ENCODE peak calls at places on chromosome 1, in nine cellular contexts. W is breast epithelium; J is CD8-positive, alpha-beta memory T cell; L is psoas muscle; C is CD4-positive, CD25-positive, alpha-beta regulatory T cell; S is lung; Q is lower lobe of right lung; B is A549; R is prostate gland. E is an unnamed sample.
A peak's percentile ranks its signal among the peaks of the same experiment; 100 is the strongest.

GRCh38 chr1:7641587-7642417 is 129.3 kb upstream of the VAMP3 start:
- DNase-seq in W (no peak), Q (no peak), S (no peak), B (peak; percentile 12), L (no peak), C (no peak), J (no peak), R (no peak), E (no peak)

GRCh38 chr1:30521261-30521865 is 202.0 kb downstream of the MATN1 start:
- DNase-seq in S (no peak), J (no peak), L (no peak), C (no peak), R (no peak), Q (no peak), W (no peak), B (no peak), E (peak; percentile 50)

GRCh38 chr1:156420209-156421061 is 51.4 kb downstream of the RHBG start:
- DNase-seq in L (no peak), Q (no peak), C (peak; percentile 67), S (no peak), R (no peak), J (peak; percentile 39), B (no peak), W (no peak), E (no peak)

GRCh38 chr1:108691128-108691885 is 803 bp upstream of the PRPF38B start:
- DNase-seq in R (peak; percentile 13), Q (no peak), L (no peak), B (no peak), C (no peak), W (no peak), S (no peak), J (no peak), E (no peak)

GRCh38 chr1:209769171-209769904 is 13.5 kb downstream of the TRAF3IP3 start:
- DNase-seq in C (peak; percentile 95), S (peak; percentile 61), W (no peak), Q (peak; percentile 75), L (peak; percentile 76), R (no peak), B (no peak), J (peak; percentile 53), E (peak; percentile 85)

GRCh38 chr1:79825551-79825950 is 819.0 kb upstream of the ADGRL4 start:
- DNase-seq in S (no peak), J (no peak), C (no peak), Q (no peak), W (no peak), L (no peak), R (no peak), B (no peak), E (no peak)

GRCh38 chr1:197915217-197915616 is 2.0 kb upstream of the LHX9 start:
- DNase-seq in L (no peak), C (no peak), R (no peak), J (no peak), W (no peak), B (no peak), S (no peak), Q (no peak), E (no peak)

GRCh38 chr1:183180634-183181056 is 5.4 kb upstream of the LAMC2 start:
- DNase-seq in J (no peak), W (no peak), S (peak; percentile 34), B (peak; percentile 85), C (no peak), Q (no peak), L (peak; percentile 67), R (no peak), E (peak; percentile 76)

GRCh38 chr1:183995322-183996035 is 42.0 kb downstream of the COLGALT2 start:
- DNase-seq in B (no peak), L (peak; percentile 68), R (no peak), S (no peak), J (no peak), Q (peak; percentile 49), C (no peak), W (no peak), E (no peak)

GRCh38 chr1:209319549-209319948 is 264.0 kb upstream of the CAMK1G start:
- DNase-seq in R (no peak), J (no peak), C (no peak), W (no peak), Q (no peak), B (no peak), S (no peak), L (no peak), E (no peak)

GRCh38 chr1:160841079-160841478 is 21.6 kb downstream of the CD244 start:
- DNase-seq in R (no peak), S (no peak), C (no peak), Q (no peak), B (no peak), J (no peak), W (no peak), L (no peak), E (no peak)

GRCh38 chr1:15620155-15620545 is 2.9 kb downstream of the DDI2 start:
- DNase-seq in B (peak; percentile 20), C (peak; percentile 60), Q (no peak), W (no peak), R (no peak), L (no peak), J (no peak), S (no peak), E (no peak)

GRCh38 chr1:33152685-33153432 is 29.0 kb downstream of the TRIM62 start:
- DNase-seq in R (peak; percentile 26), L (peak; percentile 92), S (no peak), J (no peak), B (no peak), C (no peak), Q (no peak), W (no peak), E (peak; percentile 79)

GRCh38 chr1:167276969-167277368 is 56.3 kb downstream of the POU2F1 start:
- DNase-seq in C (no peak), Q (no peak), B (no peak), S (no peak), J (no peak), L (no peak), R (no peak), W (no peak), E (no peak)

GRCh38 chr1:22711071-22711470 is 432 bp downstream of the EPHB2 start:
- DNase-seq in B (no peak), S (no peak), C (no peak), J (no peak), R (no peak), Q (no peak), W (no peak), L (no peak), E (no peak)

GRCh38 chr1:214317300-214317699 is 36.3 kb downstream of the SMYD2 start:
- DNase-seq in S (no peak), L (no peak), R (no peak), C (no peak), W (no peak), J (no peak), B (no peak), Q (no peak), E (no peak)

DNA sequence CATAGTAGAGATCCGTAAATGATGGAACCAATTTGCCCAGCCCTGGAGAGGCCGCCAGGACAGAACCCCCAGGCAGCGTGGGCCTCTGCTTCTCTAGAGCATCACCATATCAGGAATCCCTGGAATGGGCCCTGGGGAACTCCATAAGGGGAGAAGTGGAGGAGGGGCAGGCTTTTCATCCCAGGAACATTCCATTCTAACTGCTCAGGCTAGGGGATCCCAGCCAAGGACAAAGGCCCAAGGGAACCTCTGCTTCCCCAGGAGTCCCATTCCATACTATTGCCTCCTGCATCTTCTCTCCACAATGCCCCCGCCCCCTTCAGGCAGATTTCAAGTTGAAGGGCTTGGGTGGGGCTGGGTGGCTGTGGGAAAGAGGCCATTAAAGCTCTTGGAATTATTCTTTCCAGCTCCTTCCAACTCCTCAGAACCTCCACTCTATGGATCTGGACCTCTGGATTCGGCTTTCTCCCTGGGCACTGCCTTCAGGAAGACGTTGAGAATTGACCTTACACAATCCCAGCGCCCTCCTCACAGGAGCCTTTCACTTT is 6.0 kb downstream of the TRNP1 start:
- DNase-seq in Q (peak; percentile 70), L (peak; percentile 77), S (peak; percentile 85), B (peak; percentile 80), C (no peak), R (peak; percentile 72), W (peak; percentile 82), J (no peak), E (peak; percentile 91)
- H3K4me1 ChIP-seq in Q (peaks cover 71% of the 10 kb centered on the region), L (peaks cover 7% of the 10 kb centered on the region), S (peaks cover 18% of the 10 kb centered on the region), B (peaks cover 71% of the 10 kb centered on the region), C (peaks cover 8% of the 10 kb centered on the region), R (peaks cover 3% of the 10 kb centered on the region), W (peaks cover 8% of the 10 kb centered on the region), J (peaks cover 8% of the 10 kb centered on the region), E (no peaks in the 10 kb centered on the region)

GRCh38 chr1:2817784-2818564 is 16.5 kb upstream of the TTC34 start:
- DNase-seq in W (no peak), Q (peak; percentile 35), J (no peak), B (no peak), R (no peak), S (no peak), L (peak; percentile 10), C (no peak), E (no peak)
- H3K9me3 ChIP-seq in W (peaks cover 5% of the 10 kb centered on the region), Q (no peaks in the 10 kb centered on the region), J (no peaks in the 10 kb centered on the region), B (no peaks in the 10 kb centered on the region), R (no peaks in the 10 kb centered on the region), S (no peaks in the 10 kb centered on the region), L (no peaks in the 10 kb centered on the region), C (no peaks in the 10 kb centered on the region), E (no peaks in the 10 kb centered on the region)

GRCh38 chr1:246067432-246068021 is 439.6 kb downstream of the SMYD3 start:
- DNase-seq in S (no peak), C (peak; percentile 30), J (no peak), B (no peak), R (no peak), Q (no peak), L (no peak), W (no peak), E (peak; percentile 48)

GRCh38 chr1:246072456-246072855 is 434.6 kb downstream of the SMYD3 start:
- DNase-seq in L (no peak), S (no peak), C (no peak), B (no peak), Q (no peak), R (no peak), J (no peak), W (no peak), E (no peak)

GRCh38 chr1:246068113-246068512 is 439.0 kb downstream of the SMYD3 start:
- DNase-seq in C (no peak), B (no peak), S (no peak), R (no peak), L (no peak), Q (no peak), J (no peak), W (no peak), E (no peak)

GRCh38 chr1:246068619-246069509 is 438.2 kb downstream of the SMYD3 start:
- DNase-seq in C (no peak), L (no peak), Q (no peak), R (peak; percentile 9), J (no peak), B (no peak), S (no peak), W (no peak), E (no peak)

GRCh38 chr1:246069581-246069980 is 437.5 kb downstream of the SMYD3 start:
- DNase-seq in W (no peak), B (no peak), R (no peak), S (no peak), L (no peak), J (no peak), C (no peak), Q (no peak), E (no peak)
- H3K4me1 ChIP-seq in W (no peaks in the 10 kb centered on the region), B (no peaks in the 10 kb centered on the region), R (no peaks in the 10 kb centered on the region), S (no peaks in the 10 kb centered on the region), L (no peaks in the 10 kb centered on the region), J (no peaks in the 10 kb centered on the region), C (no peaks in the 10 kb centered on the region), Q (no peaks in the 10 kb centered on the region), E (no peaks in the 10 kb centered on the region)

DNA sequence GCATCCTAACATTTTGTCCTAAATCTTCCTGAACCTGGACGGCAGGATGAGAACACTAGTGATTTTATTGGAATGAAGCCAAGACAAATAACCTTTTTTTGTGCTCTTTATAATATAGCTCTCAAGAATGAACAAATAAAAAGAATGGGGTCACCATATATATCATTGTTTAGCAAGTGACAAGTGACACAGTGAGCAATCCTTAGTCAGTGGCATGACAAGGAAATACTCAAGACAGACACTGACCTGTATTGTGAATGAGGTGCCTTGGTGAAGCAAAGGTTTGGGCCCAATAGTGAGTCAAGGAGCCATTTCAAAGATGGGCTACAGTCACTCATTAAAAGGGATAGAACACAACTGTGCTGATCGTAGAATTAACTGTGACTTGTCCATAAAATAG is 35.7 kb downstream of the PTGFR start:
- DNase-seq in R (no peak), W (no peak), S (no peak), B (no peak), J (no peak), L (no peak), C (no peak), Q (no peak), E (no peak)
- H3K9me3 ChIP-seq in R (no peaks in the 10 kb centered on the region), W (no peaks in the 10 kb centered on the region), S (no peaks in the 10 kb centered on the region), B (no peaks in the 10 kb centered on the region), J (no peaks in the 10 kb centered on the region), L (no peaks in the 10 kb centered on the region), C (no peaks in the 10 kb centered on the region), Q (no peaks in the 10 kb centered on the region), E (no peaks in the 10 kb centered on the region)